ENCODE peak calls at places on chromosomes 5 and 9, in seven cellular contexts. U, V, G, X, N, L and B are unnamed samples.

GRCh38 chr5:307306-307705 is 14.2 kb upstream of the AHRR start:
- DNase-seq in U (no peak), N (no peak), V (no peak), G (no peak), L (no peak), X (no peak), B (no peak)

GRCh38 chr5:151213803-151214613 is 9.9 kb downstream of the CCDC69 start:
- DNase-seq in N (peak; percentile 40), V (no peak), U (no peak), G (no peak), X (peak; percentile 93), L (no peak), B (peak; percentile 82)

GRCh38 chr5:78647838-78648358 is 674 bp downstream of the LHFPL2 start:
- DNase-seq in U (peak; percentile 67), V (no peak), G (peak; percentile 88), N (peak; percentile 49), X (no peak), L (no peak), B (no peak)

GRCh38 chr5:543755-544674 is 19.8 kb upstream of the SLC9A3 start:
- DNase-seq in L (no peak), U (no peak), X (peak; percentile 68), V (no peak), N (peak; percentile 8), G (peak; percentile 50), B (peak; percentile 55)

GRCh38 chr5:38292228-38292627 is 33.9 kb downstream of the EGFLAM start:
- DNase-seq in N (no peak), U (no peak), G (no peak), L (no peak), X (no peak), V (no peak), B (no peak)

GRCh38 chr9:93229636-93230035 is 45.7 kb downstream of the WNK2 start:
- DNase-seq in U (no peak), L (no peak), G (peak; percentile 58), X (no peak), N (no peak), V (no peak), B (no peak)

GRCh38 chr9:70144131-70144503 is 100.5 kb downstream of the MAMDC2 start:
- DNase-seq in U (no peak), G (no peak), N (no peak), V (no peak), L (no peak), X (no peak), B (no peak)

GRCh38 chr5:116448450-116448849 is 126.2 kb downstream of the SEMA6A start:
- DNase-seq in V (no peak), L (no peak), U (no peak), G (no peak), X (no peak), N (no peak), B (no peak)

GRCh38 chr5:56561455-56561854 is 253.9 kb upstream of the MAP3K1 start:
- DNase-seq in U (no peak), X (no peak), L (no peak), V (no peak), N (no peak), G (no peak), B (no peak)

GRCh38 chr9:91180240-91180929 is 181.3 kb downstream of the AUH start:
- DNase-seq in X (no peak), G (no peak), N (no peak), U (no peak), L (no peak), V (no peak), B (no peak)

GRCh38 chr5:122183098-122183794 is 53.9 kb downstream of the ZNF474 start:
- DNase-seq in X (no peak), G (peak; percentile 25), N (no peak), U (no peak), V (peak; percentile 45), L (no peak), B (no peak)

GRCh38 chr5:53963958-53964357 is 346.4 kb downstream of the ARL15 start:
- DNase-seq in X (no peak), G (no peak), N (no peak), L (no peak), V (no peak), U (no peak), B (no peak)

GRCh38 chr5:56501949-56502557 is 268.9 kb upstream of the ANKRD55 start:
- DNase-seq in G (no peak), X (no peak), U (no peak), N (no peak), V (no peak), L (no peak), B (no peak)

GRCh38 chr5:89200899-89201298 is 317.9 kb upstream of the MEF2C start:
- DNase-seq in V (no peak), U (no peak), N (no peak), G (no peak), X (no peak), L (no peak), B (no peak)

GRCh38 chr9:99299214-99300102 is 77.4 kb downstream of the SEC61B start:
- DNase-seq in L (peak; percentile 33), U (no peak), V (peak; percentile 67), X (no peak), G (no peak), N (no peak), B (no peak)

GRCh38 chr5:5089895-5090649 is 50.1 kb upstream of the ADAMTS16 start:
- DNase-seq in G (no peak), L (no peak), U (no peak), N (no peak), V (no peak), X (no peak), B (no peak)